ENCODE peak calls at places on chromosomes 11 and 22, in four cellular contexts. P is psoas muscle, T is body of pancreas, V is anterior cingulate cortex. B is an unnamed sample.

GRCh38 chr11:118901494-118902335 is 18.0 kb downstream of the CXCR5 start:
- DNase-seq in T (peak), P (no peak), V (no peak), B (no peak)

GRCh38 chr22:20218981-20219380 is 49.1 kb downstream of the RTN4R start:
- DNase-seq in P (no peak), T (no peak), V (no peak), B (no peak)

GRCh38 chr11:122977455-122978302 is 4.0 kb downstream of the BSX start:
- DNase-seq in T (no peak), P (no peak), V (no peak), B (no peak)

GRCh38 chr11:128523616-128524015 is 63.7 kb downstream of the ETS1 start:
- DNase-seq in T (no peak), V (no peak), P (no peak), B (peak)

GRCh38 chr11:69463181-69463891 is 18.1 kb upstream of the LINC01488 start:
- DNase-seq in V (no peak), P (peak), T (no peak), B (peak)

GRCh38 chr11:20087118-20087521 is 73.2 kb downstream of the DBX1 start:
- DNase-seq in V (no peak), T (no peak), P (no peak), B (no peak)

GRCh38 chr11:34044664-34045485 is 6.7 kb upstream of the CAPRIN1 start:
- DNase-seq in P (peak), T (no peak), V (no peak), B (peak)

GRCh38 chr11:607971-608659 is 7.6 kb downstream of the IRF7 start:
- DNase-seq in P (no peak), V (no peak), T (no peak), B (no peak)

GRCh38 chr22:42294034-42294985 is 23.9 kb upstream of the TCF20 start:
- DNase-seq in T (peak), P (no peak), V (no peak), B (peak)

GRCh38 chr11:73308963-73309960 is 1.2 kb downstream of the ARHGEF17 start:
- DNase-seq in P (peak), V (no peak), T (peak), B (peak)

B was measured in mesenchymal stem cell.